ENCODE peak calls at places on chromosomes 6 and 20, in five cellular contexts. One of them, this sample, is unnamed. For H3K4me1, the result is how much of the 10 kb centered on the place peaks cover.

GRCh38 chr6:154925130-154925529 is 70.0 kb upstream of the TIAM2 start:
- DNase-seq in HepG2: no peak
- DNase-seq in GM12878: no peak
- DNase-seq in K562: no peak
- DNase-seq in H1: no peak
- DNase-seq in this sample: peak

GRCh38 chr20:56957737-56958553 is 308.5 kb downstream of the BMP7 start:
- DNase-seq in GM12878: no peak
- DNase-seq in K562: no peak
- DNase-seq in H1: no peak
- DNase-seq in HepG2: no peak
- DNase-seq in this sample: peak

GRCh38 chr20:2804921-2805681 is 4.7 kb upstream of the CPXM1 start:
- DNase-seq in H1: no peak
- DNase-seq in HepG2: no peak
- DNase-seq in K562: no peak
- DNase-seq in GM12878: no peak
- DNase-seq in this sample: peak

GRCh38 chr6:64683682-64684081 is 1023.3 kb downstream of the EYS start:
- DNase-seq in HepG2: peak
- DNase-seq in H1: no peak
- DNase-seq in GM12878: no peak
- DNase-seq in K562: peak
- DNase-seq in this sample: no peak

GRCh38 chr6:10411131-10411914 is 3.6 kb downstream of the TFAP2A start:
- DNase-seq in GM12878: no peak
- DNase-seq in H1: no peak
- DNase-seq in HepG2: no peak
- DNase-seq in K562: no peak
- DNase-seq in this sample: no peak

GRCh38 chr6:44169154-44169553 is 10.5 kb downstream of the CAPN11 start:
- DNase-seq in HepG2: no peak
- DNase-seq in H1: no peak
- DNase-seq in GM12878: no peak
- DNase-seq in K562: no peak
- DNase-seq in this sample: no peak

GRCh38 chr6:20211037-20211940 is 980 bp downstream of the MBOAT1 start:
- DNase-seq in K562: peak
- DNase-seq in HepG2: no peak
- DNase-seq in H1: no peak
- DNase-seq in GM12878: no peak
- DNase-seq in this sample: no peak

GRCh38 chr6:127022297-127022696 is 96.2 kb upstream of the RSPO3 start:
- DNase-seq in HepG2: peak
- DNase-seq in H1: no peak
- DNase-seq in K562: no peak
- DNase-seq in GM12878: no peak
- DNase-seq in this sample: peak

GRCh38 chr6:158471339-158471738 is 88.6 kb upstream of the TMEM181 start:
- DNase-seq in K562: no peak
- DNase-seq in HepG2: no peak
- DNase-seq in H1: no peak
- DNase-seq in GM12878: no peak
- DNase-seq in this sample: no peak

GRCh38 chr6:13500264-13500663 is 12.9 kb upstream of the GFOD1 start:
- DNase-seq in H1: no peak
- DNase-seq in GM12878: no peak
- DNase-seq in K562: no peak
- DNase-seq in HepG2: no peak
- DNase-seq in this sample: no peak

GRCh38 chr20:10708342-10709185 is 34.8 kb upstream of the JAG1 start:
- DNase-seq in GM12878: no peak
- DNase-seq in K562: no peak
- DNase-seq in HepG2: peak
- DNase-seq in H1: no peak
- DNase-seq in this sample: no peak

GRCh38 chr20:38073307-38074010 is 39.9 kb downstream of the RPRD1B start:
- DNase-seq in K562: peak
- DNase-seq in H1: no peak
- DNase-seq in HepG2: peak
- DNase-seq in GM12878: no peak
- DNase-seq in this sample: peak

GRCh38 chr20:8853805-8854338 is 215.0 kb upstream of the PLCB4 start:
- DNase-seq in GM12878: peak
- DNase-seq in HepG2: peak
- DNase-seq in H1: no peak
- DNase-seq in K562: peak
- DNase-seq in this sample: peak

GRCh38 chr6:133315811-133316210 is 74.7 kb downstream of the EYA4 start:
- DNase-seq in H1: no peak
- DNase-seq in K562: no peak
- DNase-seq in GM12878: no peak
- DNase-seq in HepG2: no peak
- DNase-seq in this sample: no peak

GRCh38 chr6:129634411-129635230 is 75.4 kb downstream of the ARHGAP18 start:
- DNase-seq in H1: no peak
- DNase-seq in K562: no peak
- DNase-seq in GM12878: no peak
- DNase-seq in HepG2: no peak
- DNase-seq in this sample: no peak

GRCh38 chr20:62824476-62825287 is 7.8 kb downstream of the COL9A3 start:
- DNase-seq in H1: no peak
- DNase-seq in GM12878: no peak
- DNase-seq in HepG2: peak
- DNase-seq in K562: peak
- DNase-seq in this sample: peak

GRCh38 chr20:34437330-34437986 is 74.4 kb downstream of the ITCH start:
- DNase-seq in HepG2: no peak
- DNase-seq in H1: no peak
- DNase-seq in GM12878: no peak
- DNase-seq in K562: no peak
- DNase-seq in this sample: no peak

GRCh38 chr6:169530762-169531143 is 171.1 kb downstream of the WDR27 start:
- DNase-seq in HepG2: no peak
- DNase-seq in GM12878: no peak
- DNase-seq in H1: no peak
- DNase-seq in K562: no peak
- DNase-seq in this sample: no peak

GRCh38 chr6:6397842-6398241 is 77.4 kb upstream of the F13A1 start:
- DNase-seq in K562: no peak
- DNase-seq in HepG2: no peak
- DNase-seq in GM12878: no peak
- DNase-seq in H1: no peak
- DNase-seq in this sample: no peak

GRCh38 chr6:13725052-13725451 is 13.4 kb upstream of the RANBP9 start:
- DNase-seq in K562: no peak
- DNase-seq in GM12878: no peak
- DNase-seq in H1: no peak
- DNase-seq in HepG2: no peak
- DNase-seq in this sample: no peak

GRCh38 chr6:54916858-54917257 is 70.3 kb downstream of the FAM83B start:
- DNase-seq in H1: no peak
- DNase-seq in GM12878: no peak
- DNase-seq in HepG2: no peak
- DNase-seq in K562: no peak
- DNase-seq in this sample: no peak

GRCh38 chr20:5178046-5178445 is 51.2 kb downstream of the CDS2 start:
- DNase-seq in H1: no peak
- DNase-seq in K562: no peak
- DNase-seq in HepG2: no peak
- DNase-seq in GM12878: no peak
- DNase-seq in this sample: no peak
- H3K9ac ChIP-seq in H1: no peak
- H3K9ac ChIP-seq in K562: no peak
- H3K9ac ChIP-seq in HepG2: no peak
- H3K9ac ChIP-seq in GM12878: no peak
- H3K9ac ChIP-seq in this sample: no peak

GRCh38 chr6:161132384-161132783 is 140.8 kb downstream of the MAP3K4 start:
- DNase-seq in GM12878: no peak
- DNase-seq in HepG2: no peak
- DNase-seq in K562: no peak
- DNase-seq in H1: no peak
- DNase-seq in this sample: no peak

GRCh38 chr6:161134550-161135298 is 139.1 kb downstream of the AGPAT4 start:
- DNase-seq in K562: no peak
- DNase-seq in GM12878: no peak
- DNase-seq in H1: no peak
- DNase-seq in HepG2: no peak
- DNase-seq in this sample: no peak

GRCh38 chr6:161131367-161131766 is 139.8 kb downstream of the MAP3K4 start:
- DNase-seq in H1: no peak
- DNase-seq in HepG2: no peak
- DNase-seq in GM12878: no peak
- DNase-seq in K562: no peak
- DNase-seq in this sample: no peak

GRCh38 chr6:161135695-161136591 is 137.9 kb downstream of the AGPAT4 start:
- DNase-seq in K562: no peak
- DNase-seq in GM12878: peak
- DNase-seq in H1: no peak
- DNase-seq in HepG2: peak
- DNase-seq in this sample: no peak

GRCh38 chr6:161133973-161134372 is 139.9 kb downstream of the AGPAT4 start:
- DNase-seq in HepG2: no peak
- DNase-seq in H1: no peak
- DNase-seq in K562: no peak
- DNase-seq in GM12878: no peak
- DNase-seq in this sample: no peak
- TF ChIP-seq CHD2 in HepG2: no peak
- TF ChIP-seq CHD2 in H1: no peak
- TF ChIP-seq CHD2 in K562: no peak
- TF ChIP-seq CHD2 in GM12878: no peak
- TF ChIP-seq CHD2 in this sample: no peak

DNA sequence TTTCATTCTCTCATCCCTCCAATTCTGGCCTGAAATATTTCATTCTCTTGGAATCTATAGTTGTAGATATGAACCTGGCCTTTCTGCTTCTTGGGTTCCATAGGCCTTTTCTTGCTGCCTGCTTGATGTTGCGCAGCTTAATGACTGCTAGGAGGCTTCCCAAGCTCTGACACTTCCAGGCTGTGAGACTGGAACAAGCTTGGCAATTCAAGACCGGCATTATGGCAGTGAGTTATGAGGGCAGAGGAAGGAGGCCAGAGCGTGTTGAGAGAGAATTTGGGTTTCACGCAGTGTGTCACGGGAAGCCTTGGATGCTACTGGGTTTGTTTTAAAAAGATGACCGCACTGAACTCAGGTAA is 948 bp upstream of the DNAJC5 start:
- DNase-seq in GM12878: no peak
- DNase-seq in H1: no peak
- DNase-seq in HepG2: no peak
- DNase-seq in K562: no peak
- DNase-seq in this sample: no peak
- H3K4me1 ChIP-seq in GM12878: under half
- H3K4me1 ChIP-seq in H1: under half
- H3K4me1 ChIP-seq in HepG2: under half
- H3K4me1 ChIP-seq in K562: under half
- H3K4me1 ChIP-seq in this sample: under half

GRCh38 chr6:3023663-3024483 is 24.2 kb downstream of the NQO2 start:
- DNase-seq in GM12878: peak
- DNase-seq in K562: peak
- DNase-seq in H1: peak
- DNase-seq in HepG2: no peak
- DNase-seq in this sample: no peak

GRCh38 chr6:3019749-3020320 is 20.1 kb downstream of the NQO2 start:
- DNase-seq in K562: no peak
- DNase-seq in HepG2: no peak
- DNase-seq in H1: no peak
- DNase-seq in GM12878: no peak
- DNase-seq in this sample: no peak

GRCh38 chr6:3019065-3019464 is 19.4 kb downstream of the NQO2 start:
- DNase-seq in GM12878: no peak
- DNase-seq in K562: no peak
- DNase-seq in HepG2: no peak
- DNase-seq in H1: no peak
- DNase-seq in this sample: no peak

GRCh38 chr6:3026811-3027626 is 27.3 kb downstream of the NQO2 start:
- DNase-seq in K562: peak
- DNase-seq in H1: no peak
- DNase-seq in HepG2: no peak
- DNase-seq in GM12878: peak
- DNase-seq in this sample: no peak

GRCh38 chr6:3022765-3023662 is 23.3 kb downstream of the NQO2 start:
- DNase-seq in HepG2: no peak
- DNase-seq in GM12878: no peak
- DNase-seq in K562: peak
- DNase-seq in H1: no peak
- DNase-seq in this sample: no peak
- H3K9ac ChIP-seq in HepG2: no peak
- H3K9ac ChIP-seq in GM12878: peak
- H3K9ac ChIP-seq in K562: peak
- H3K9ac ChIP-seq in H1: no peak
- H3K9ac ChIP-seq in this sample: no peak

GRCh38 chr20:23131766-23132165 is 45.6 kb upstream of the CD93 start:
- DNase-seq in GM12878: no peak
- DNase-seq in H1: no peak
- DNase-seq in HepG2: no peak
- DNase-seq in K562: no peak
- DNase-seq in this sample: no peak

GRCh38 chr20:23132930-23133559 is 46.9 kb upstream of the CD93 start:
- DNase-seq in HepG2: no peak
- DNase-seq in K562: peak
- DNase-seq in H1: no peak
- DNase-seq in GM12878: no peak
- DNase-seq in this sample: no peak

GRCh38 chr20:23132293-23132929 is 46.3 kb upstream of the CD93 start:
- DNase-seq in HepG2: no peak
- DNase-seq in GM12878: no peak
- DNase-seq in H1: no peak
- DNase-seq in K562: peak
- DNase-seq in this sample: no peak

GRCh38 chr20:23135449-23136447 is 49.6 kb upstream of the CD93 start:
- DNase-seq in H1: no peak
- DNase-seq in GM12878: no peak
- DNase-seq in K562: no peak
- DNase-seq in HepG2: no peak
- DNase-seq in this sample: no peak

GRCh38 chr20:23133560-23133998 is 47.5 kb upstream of the CD93 start:
- DNase-seq in H1: no peak
- DNase-seq in GM12878: no peak
- DNase-seq in K562: peak
- DNase-seq in HepG2: no peak
- DNase-seq in this sample: no peak
- TF ChIP-seq CHD2 in H1: no peak
- TF ChIP-seq CHD2 in GM12878: no peak
- TF ChIP-seq CHD2 in K562: no peak
- TF ChIP-seq CHD2 in HepG2: no peak
- TF ChIP-seq CHD2 in this sample: no peak

DNA sequence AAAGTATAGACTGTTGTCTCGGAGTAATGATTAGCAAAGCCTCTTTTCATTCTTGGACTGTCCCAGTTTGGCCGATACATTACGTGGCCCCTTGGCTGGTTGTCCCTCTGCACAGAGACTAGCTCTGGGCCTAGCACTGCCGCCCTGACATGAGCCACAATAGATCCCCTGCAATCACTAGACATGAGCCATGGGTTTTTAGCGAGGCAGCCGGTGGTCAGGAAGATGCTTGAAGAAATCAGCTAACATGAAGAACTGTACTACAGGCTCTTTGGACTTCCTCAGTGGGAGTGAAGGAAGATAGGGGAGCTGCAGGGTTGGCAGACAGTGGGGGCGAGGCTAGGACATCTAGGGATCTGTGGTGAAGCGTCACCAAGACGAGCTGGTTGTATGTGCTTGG is 11.0 kb downstream of the DUSP22 start:
- DNase-seq in K562: no peak
- DNase-seq in H1: no peak
- DNase-seq in HepG2: no peak
- DNase-seq in GM12878: no peak
- DNase-seq in this sample: no peak
- H3K4me1 ChIP-seq in K562: under half
- H3K4me1 ChIP-seq in H1: under half
- H3K4me1 ChIP-seq in HepG2: under half
- H3K4me1 ChIP-seq in GM12878: half or more
- H3K4me1 ChIP-seq in this sample: under half

This sample was measured in SK-N-SH.